ENCODE peak calls at places on chromosomes 6 and 20, in eight cellular contexts. Y is choroid plexus epithelial cell, F is epithelial cell of esophagus, L is gastrocnemius medialis, U is colonic mucosa, G is fibroblast of pulmonary artery, R is sigmoid colon, T is AG10803. K is an unnamed sample.

GRCh38 chr6:35804996-35805736 is at the start of gene LHFPL5:
- DNase-seq in Y (peak; percentile 26), F (peak; percentile 43), L (no peak), U (peak; percentile 32), G (peak; percentile 25), R (no peak), T (no peak), K (peak; percentile 28)

GRCh38 chr20:48928832-48929725 is 7.6 kb downstream of the ARFGEF2 start:
- DNase-seq in Y (peak; percentile 71), F (no peak), L (no peak), U (no peak), G (peak; percentile 67), R (no peak), T (peak; percentile 78), K (peak; percentile 75)

GRCh38 chr20:50918403-50918802 is 12.8 kb downstream of the ADNP start:
- DNase-seq in Y (peak; percentile 55), F (peak; percentile 13), L (no peak), U (no peak), G (peak; percentile 64), R (no peak), T (peak; percentile 66), K (peak; percentile 54)

GRCh38 chr6:170393807-170394399 is 87.3 kb downstream of the FAM120B start:
- DNase-seq in Y (no peak), F (no peak), L (no peak), U (no peak), G (no peak), R (no peak), T (peak; percentile 20), K (no peak)

GRCh38 chr20:13685623-13686022 is 46.9 kb upstream of the TASP1 start:
- DNase-seq in Y (no peak), F (no peak), L (no peak), U (no peak), G (no peak), R (no peak), T (no peak), K (no peak)

GRCh38 chr6:101344885-101345284 is 48.6 kb upstream of the GRIK2 start:
- DNase-seq in Y (no peak), F (peak; percentile 3), L (no peak), U (no peak), G (no peak), R (no peak), T (no peak), K (no peak)

GRCh38 chr20:36895036-36895435 is 19.1 kb downstream of the TLDC2 start:
- DNase-seq in Y (no peak), F (no peak), L (no peak), U (no peak), G (no peak), R (no peak), T (no peak), K (no peak)

GRCh38 chr6:165834613-165835259 is 171.7 kb upstream of the PDE10A start:
- DNase-seq in Y (peak; percentile 25), F (peak; percentile 22), L (no peak), U (peak; percentile 89), G (peak; percentile 42), R (peak; percentile 80), T (no peak), K (peak; percentile 15)

GRCh38 chr20:36094497-36094896 is 60.0 kb upstream of the EPB41L1 start:
- DNase-seq in Y (no peak), F (no peak), L (no peak), U (peak; percentile 64), G (peak; percentile 74), R (no peak), T (peak; percentile 29), K (no peak)

GRCh38 chr6:74137910-74138309 is 441.9 kb downstream of the CD109 start:
- DNase-seq in Y (peak; percentile 87), F (peak; percentile 9), L (no peak), U (no peak), G (peak; percentile 86), R (no peak), T (peak; percentile 95), K (peak; percentile 68)

GRCh38 chr20:46207031-46207549 is 89.0 kb downstream of the CD40 start:
- DNase-seq in Y (no peak), F (no peak), L (peak; percentile 59), U (no peak), G (no peak), R (no peak), T (no peak), K (no peak)

GRCh38 chr6:75202676-75203131 is 3.1 kb downstream of the COL12A1 start:
- DNase-seq in Y (no peak), F (peak; percentile 42), L (no peak), U (no peak), G (peak; percentile 29), R (no peak), T (no peak), K (no peak)

GRCh38 chr20:11646359-11646758 is 271.3 kb upstream of the BTBD3 start:
- DNase-seq in Y (no peak), F (no peak), L (no peak), U (no peak), G (no peak), R (no peak), T (no peak), K (no peak)

GRCh38 chr20:17461941-17462340 is 69.2 kb downstream of the BFSP1 start:
- DNase-seq in Y (no peak), F (no peak), L (no peak), U (no peak), G (no peak), R (no peak), T (no peak), K (no peak)

GRCh38 chr20:46122071-46122470 is 4.0 kb downstream of the CD40 start:
- DNase-seq in Y (peak; percentile 56), F (peak; percentile 65), L (no peak), U (no peak), G (peak; percentile 67), R (no peak), T (peak; percentile 38), K (peak; percentile 41)

GRCh38 chr20:17895641-17896246 is 72.8 kb downstream of the SNX5 start:
- DNase-seq in Y (peak; percentile 58), F (peak; percentile 58), L (no peak), U (no peak), G (peak; percentile 61), R (peak; percentile 84), T (peak; percentile 46), K (peak; percentile 61)

GRCh38 chr6:157825243-157825904 is 2.3 kb downstream of the SNX9 start:
- DNase-seq in Y (no peak), F (no peak), L (no peak), U (no peak), G (no peak), R (no peak), T (no peak), K (peak; percentile 53)

GRCh38 chr6:157823523-157824370 is 701 bp downstream of the SNX9 start:
- DNase-seq in Y (peak; percentile 74), F (peak; percentile 88), L (peak; percentile 15), U (peak; percentile 82), G (peak; percentile 84), R (peak; percentile 83), T (peak; percentile 65), K (peak; percentile 85)

GRCh38 chr6:157823001-157823522 is at the start of gene SNX9:
- DNase-seq in Y (peak; percentile 76), F (peak; percentile 79), L (peak; percentile 68), U (peak; percentile 81), G (peak; percentile 79), R (peak; percentile 90), T (peak; percentile 79), K (peak; percentile 79)

GRCh38 chr6:157821342-157822033 is 1.6 kb upstream of the SNX9 start:
- DNase-seq in Y (no peak), F (no peak), L (no peak), U (no peak), G (no peak), R (no peak), T (no peak), K (no peak)

GRCh38 chr6:157822221-157823000 is 635 bp upstream of the SNX9 start:
- DNase-seq in Y (no peak), F (no peak), L (peak; percentile 14), U (peak; percentile 28), G (no peak), R (no peak), T (peak; percentile 33), K (no peak)
- H3K4me3 ChIP-seq in Y (peak overlapping the region; percentile 92), F (peak overlapping the region; percentile 22), L (peak overlapping the region; percentile 66), U (peak overlapping the region; percentile 33), G (peak overlapping the region; percentile 40), R (peak overlapping the region; percentile 82), T (peak overlapping the region; percentile 54), K (peak overlapping the region; percentile 48)

GRCh38 chr6:64334646-64335045 is 699.0 kb downstream of the PHF3 start:
- DNase-seq in Y (peak; percentile 56), F (no peak), L (no peak), U (no peak), G (peak; percentile 42), R (no peak), T (no peak), K (peak; percentile 16)

GRCh38 chr6:64326939-64327338 is 691.3 kb downstream of the PHF3 start:
- DNase-seq in Y (no peak), F (no peak), L (no peak), U (no peak), G (no peak), R (no peak), T (no peak), K (no peak)

GRCh38 chr6:64335195-64335594 is 699.6 kb downstream of the PHF3 start:
- DNase-seq in Y (peak; percentile 6), F (no peak), L (no peak), U (no peak), G (peak; percentile 24), R (no peak), T (no peak), K (peak; percentile 62)

GRCh38 chr6:64325093-64325492 is 689.5 kb downstream of the PHF3 start:
- DNase-seq in Y (peak; percentile 13), F (no peak), L (no peak), U (no peak), G (no peak), R (no peak), T (no peak), K (no peak)

DNA sequence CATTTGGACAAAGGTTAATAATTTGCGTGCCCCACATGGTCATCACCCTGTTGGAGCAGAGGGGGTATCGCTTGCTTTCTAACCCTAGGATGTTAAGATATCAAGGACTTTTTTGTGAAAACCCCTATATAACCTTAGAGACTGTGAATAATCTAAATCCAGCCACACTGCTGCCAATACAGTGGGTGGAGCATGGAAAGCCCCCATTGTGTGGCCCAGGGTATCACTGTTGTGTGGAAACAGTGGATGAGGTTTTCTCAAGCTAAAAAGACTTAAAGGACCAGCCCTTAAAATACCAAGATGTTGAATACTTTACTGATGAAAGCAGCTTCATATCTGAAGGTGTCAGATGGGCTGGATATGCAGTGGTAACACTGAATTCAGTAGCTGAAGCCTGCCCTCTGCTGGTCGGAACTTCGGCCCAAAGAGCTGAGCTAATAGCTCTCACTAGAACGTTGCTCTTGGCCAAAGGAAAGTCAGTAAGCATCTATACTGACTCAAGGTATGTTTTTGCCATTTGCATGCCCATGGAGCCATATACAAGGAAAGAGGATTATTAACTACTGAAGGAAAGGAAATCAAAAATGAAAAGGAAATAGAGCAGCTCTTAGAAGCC is 695.2 kb downstream of the PHF3 start:
- DNase-seq in Y (peak; percentile 86), F (peak; percentile 75), L (no peak), U (peak; percentile 87), G (peak; percentile 75), R (peak; percentile 70), T (peak; percentile 32), K (peak; percentile 74)
- TF ChIP-seq CTCF in Y (peak; percentile 86), F (peak; percentile 85), L (no peak), U (peak; percentile 53), G (peak; percentile 83), R (peak; percentile 58), T (peak; percentile 64), K (peak; percentile 75)

GRCh38 chr6:710601-711571 is 17.9 kb upstream of the EXOC2 start:
- DNase-seq in Y (peak; percentile 88), F (peak; percentile 55), L (no peak), U (peak; percentile 40), G (peak; percentile 67), R (peak; percentile 81), T (peak; percentile 64), K (peak; percentile 89)
- H3K4me3 ChIP-seq in Y (peak overlapping the region; percentile 82), F (peak overlapping the region; percentile 53), L (peak overlapping the region; percentile 69), U (peak overlapping the region; percentile 49), G (peak overlapping the region; percentile 56), R (peak overlapping the region; percentile 61), T (peak overlapping the region; percentile 75), K (peak overlapping the region; percentile 71)

GRCh38 chr6:56380476-56380875 is 133.1 kb upstream of the COL21A1 start:
- DNase-seq in Y (no peak), F (no peak), L (no peak), U (no peak), G (no peak), R (no peak), T (no peak), K (no peak)
- TF ChIP-seq CTCF in Y (no peak), F (no peak), L (no peak), U (no peak), G (no peak), R (no peak), T (no peak), K (no peak)